ENCODE peak calls at places on chromosomes 6 and 20, in five cellular contexts. C is SK-N-SH, I is suprapubic skin, Q is spleen, S is upper lobe of left lung. A is an unnamed sample.

GRCh38 chr6:15329154-15329781 is 83.4 kb downstream of the JARID2 start:
- DNase-seq in C (peak; percentile 42), I (no peak), Q (no peak), S (no peak), A (no peak)

GRCh38 chr6:98366406-98366805 is 468.0 kb upstream of the POU3F2 start:
- DNase-seq in C (no peak), I (no peak), Q (no peak), S (no peak), A (no peak)

GRCh38 chr20:19969106-19969505 is 48.1 kb upstream of the NAA20 start:
- DNase-seq in C (no peak), I (no peak), Q (no peak), S (no peak), A (no peak)

GRCh38 chr6:17740559-17741220 is 34.0 kb upstream of the NUP153 start:
- DNase-seq in C (no peak), I (no peak), Q (no peak), S (no peak), A (no peak)

GRCh38 chr6:170049641-170050491 is 241.0 kb downstream of the DLL1 start:
- DNase-seq in C (peak; percentile 56), I (peak; percentile 94), Q (peak; percentile 78), S (peak; percentile 68), A (peak; percentile 85)

GRCh38 chr20:62652051-62652893 is 10.0 kb downstream of the SLCO4A1 start:
- DNase-seq in C (peak; percentile 70), I (peak; percentile 96), Q (peak; percentile 95), S (peak; percentile 96), A (peak; percentile 94)

GRCh38 chr6:31740397-31741223 is 805 bp downstream of the MSH5 start:
- DNase-seq in C (no peak), I (no peak), Q (peak; percentile 92), S (peak; percentile 52), A (peak; percentile 60)

GRCh38 chr6:101883398-101883975 is 490.0 kb downstream of the GRIK2 start:
- DNase-seq in C (no peak), I (no peak), Q (no peak), S (no peak), A (no peak)

GRCh38 chr6:134607411-134607810 is 289.5 kb upstream of the SGK1 start:
- DNase-seq in C (no peak), I (no peak), Q (no peak), S (no peak), A (no peak)

GRCh38 chr6:148830614-148831013 is 83.8 kb downstream of the UST start:
- DNase-seq in C (no peak), I (no peak), Q (no peak), S (no peak), A (no peak)

GRCh38 chr6:37141291-37142046 is 28.5 kb upstream of the PIM1 start:
- DNase-seq in C (no peak), I (no peak), Q (no peak), S (no peak), A (no peak)

GRCh38 chr6:105838156-105838555 is 248.0 kb upstream of the PRDM1 start:
- DNase-seq in C (no peak), I (no peak), Q (no peak), S (no peak), A (no peak)

GRCh38 chr6:1136415-1136774 is 175.5 kb upstream of the FOXQ1 start:
- DNase-seq in C (no peak), I (peak; percentile 74), Q (no peak), S (no peak), A (no peak)

GRCh38 chr20:51763965-51764602 is 4.1 kb downstream of the ATP9A start:
- DNase-seq in C (no peak), I (no peak), Q (no peak), S (no peak), A (no peak)

GRCh38 chr20:6735913-6736845 is 31.3 kb upstream of the BMP2 start:
- DNase-seq in C (no peak), I (no peak), Q (no peak), S (no peak), A (no peak)

GRCh38 chr6:166938150-166938549 is 18.2 kb downstream of the RNASET2 start:
- DNase-seq in C (no peak), I (no peak), Q (no peak), S (no peak), A (no peak)

GRCh38 chr6:4805553-4806307 is 29.5 kb downstream of the CDYL start:
- DNase-seq in C (peak; percentile 68), I (no peak), Q (no peak), S (peak; percentile 58), A (peak; percentile 76)

GRCh38 chr6:27605401-27606342 is 132.8 kb upstream of the ZNF184 start:
- DNase-seq in C (no peak), I (no peak), Q (no peak), S (no peak), A (no peak)

GRCh38 chr6:169189227-169189626 is 64.4 kb downstream of the THBS2 start:
- DNase-seq in C (no peak), I (no peak), Q (no peak), S (no peak), A (no peak)

GRCh38 chr6:36318690-36319435 is 17.8 kb downstream of the BNIP5 start:
- DNase-seq in C (no peak), I (no peak), Q (no peak), S (no peak), A (no peak)

GRCh38 chr20:31661625-31662371 is 24.1 kb downstream of the COX4I2 start:
- DNase-seq in C (peak; percentile 91), I (peak; percentile 86), Q (peak; percentile 95), S (peak; percentile 85), A (peak; percentile 85)

GRCh38 chr6:55974688-55975087 is 99.3 kb upstream of the BMP5 start:
- DNase-seq in C (peak; percentile 24), I (no peak), Q (no peak), S (no peak), A (no peak)

GRCh38 chr20:46590453-46590852 is 40.0 kb upstream of the OCSTAMP start:
- DNase-seq in C (no peak), I (no peak), Q (no peak), S (no peak), A (no peak)

GRCh38 chr20:36573798-36574277 is 441 bp downstream of the TGIF2 start:
- DNase-seq in C (peak; percentile 73), I (peak; percentile 76), Q (peak; percentile 91), S (peak; percentile 51), A (peak; percentile 54)

GRCh38 chr6:71531841-71532240 is 243.2 kb downstream of the OGFRL1 start:
- DNase-seq in C (no peak), I (no peak), Q (no peak), S (no peak), A (no peak)

GRCh38 chr6:51398793-51399192 is 580.1 kb downstream of the TFAP2B start:
- DNase-seq in C (no peak), I (no peak), Q (no peak), S (no peak), A (no peak)

GRCh38 chr6:52253494-52253893 is 9.2 kb upstream of the IL17F start:
- DNase-seq in C (no peak), I (no peak), Q (no peak), S (no peak), A (no peak)

GRCh38 chr20:44614525-44614924 is 32.1 kb downstream of the PKIG start:
- DNase-seq in C (no peak), I (no peak), Q (peak; percentile 66), S (no peak), A (no peak)

GRCh38 chr6:7238900-7239589 is 74.0 kb downstream of the SSR1 start:
- DNase-seq in C (peak; percentile 79), I (peak; percentile 89), Q (peak; percentile 94), S (peak; percentile 97), A (peak; percentile 93)

GRCh38 chr20:36105731-36106226 is 48.8 kb upstream of the EPB41L1 start:
- DNase-seq in C (no peak), I (no peak), Q (no peak), S (peak; percentile 76), A (peak; percentile 65)

GRCh38 chr6:170282512-170283158 is 8.2 kb downstream of the DLL1 start:
- DNase-seq in C (no peak), I (no peak), Q (peak; percentile 50), S (no peak), A (no peak)

GRCh38 chr20:14986026-14986655 is 648.7 kb upstream of the FLRT3 start:
- DNase-seq in C (no peak), I (no peak), Q (no peak), S (peak; percentile 89), A (peak; percentile 88)

GRCh38 chr6:141467881-141468280 is 664.8 kb upstream of the GJE1 start:
- DNase-seq in C (no peak), I (no peak), Q (no peak), S (no peak), A (no peak)

DNA sequence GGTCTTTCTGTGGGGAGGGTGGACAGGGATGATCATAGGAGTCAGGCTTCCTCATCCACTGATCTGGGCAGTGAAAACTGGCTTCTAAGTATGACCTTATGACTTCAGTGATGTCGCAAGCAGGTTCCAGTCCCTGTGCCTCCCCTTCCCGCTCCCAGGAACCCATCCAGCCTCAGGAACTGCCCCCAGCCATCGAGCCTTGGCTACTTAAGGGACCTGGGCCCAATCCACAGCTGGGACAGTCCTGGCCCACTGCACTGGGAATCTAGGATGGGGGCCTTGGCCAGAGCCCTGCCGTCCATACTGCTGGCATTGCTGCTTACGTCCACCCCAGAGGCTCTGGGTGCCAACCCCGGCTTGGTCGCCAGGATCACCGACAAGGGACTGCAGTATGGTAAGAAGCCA is at the start of gene LBP:
- DNase-seq in C (no peak), I (no peak), Q (no peak), S (no peak), A (no peak)
- H3K4me1 ChIP-seq in C (no peaks in the 10 kb centered on the region), I (no peaks in the 10 kb centered on the region), Q (no peaks in the 10 kb centered on the region), S (no peaks in the 10 kb centered on the region), A (no peaks in the 10 kb centered on the region)

GRCh38 chr6:142845624-142846458 is 99.1 kb downstream of the HIVEP2 start:
- DNase-seq in C (peak; percentile 70), I (peak; percentile 84), Q (peak; percentile 91), S (peak; percentile 76), A (peak; percentile 90)
- TF ChIP-seq POLR2AphosphoS5 in C (no peak), I (no peak), Q (peak; percentile 86), S (peak; percentile 82), A (peak; percentile 82)

GRCh38 chr20:25538838-25539665 is 46.3 kb downstream of the NINL start:
- DNase-seq in C (no peak), I (no peak), Q (no peak), S (peak; percentile 50), A (no peak)

GRCh38 chr20:25539742-25540201 is 45.6 kb downstream of the NINL start:
- DNase-seq in C (no peak), I (no peak), Q (no peak), S (no peak), A (no peak)

GRCh38 chr20:25541676-25542075 is 43.7 kb downstream of the NINL start:
- DNase-seq in C (no peak), I (no peak), Q (no peak), S (no peak), A (no peak)

GRCh38 chr20:25537890-25538289 is 47.4 kb downstream of the NINL start:
- DNase-seq in C (no peak), I (no peak), Q (no peak), S (no peak), A (no peak)

GRCh38 chr20:25540273-25540672 is 45.1 kb downstream of the NINL start:
- DNase-seq in C (no peak), I (no peak), Q (no peak), S (peak; percentile 54), A (no peak)
- TF ChIP-seq CTCF in C (peak; percentile 22), I (peak; percentile 22), Q (no peak), S (peak; percentile 29), A (peak; percentile 39)

DNA sequence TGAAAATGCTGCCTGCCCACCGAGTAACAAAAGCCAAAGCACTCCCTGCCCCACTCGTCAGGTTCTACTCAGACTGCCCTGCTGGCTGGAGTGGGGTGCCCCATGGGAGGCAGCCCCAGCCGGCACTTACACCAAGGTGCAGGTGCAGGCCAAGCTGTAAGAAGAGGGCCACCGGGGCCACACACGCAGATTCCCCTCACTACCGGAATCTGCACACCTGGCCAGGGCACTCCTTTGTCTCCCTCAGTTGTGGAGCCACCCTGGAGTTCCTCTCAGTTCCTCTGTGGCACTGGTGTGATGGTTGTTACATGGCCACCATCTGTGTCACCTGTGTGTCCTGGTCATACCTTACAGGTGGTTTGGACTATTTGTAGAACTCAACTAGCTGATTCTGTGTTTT is 112.4 kb downstream of the FOXO3 start:
- DNase-seq in C (no peak), I (no peak), Q (no peak), S (no peak), A (peak; percentile 67)
- H3K4me1 ChIP-seq in C (peaks cover 59% of the 10 kb centered on the region), I (peaks cover 66% of the 10 kb centered on the region), Q (peaks cover 95% of the 10 kb centered on the region), S (peaks cover 63% of the 10 kb centered on the region), A (peaks cover 77% of the 10 kb centered on the region)

A was measured in transverse colon.